ENCODE peak calls at places on chromosomes 6 and 20, in four cellular contexts. I is uterus; V is activated naive CD8-positive, alpha-beta T cell treated with anti-CD3 and anti-CD28 coated beads, Interleukin-2, amount 50 U/mL, for 16 hours; K is pancreas. M is an unnamed sample.
A peak's percentile ranks its signal among the peaks of the same experiment; 100 is the strongest.

GRCh38 chr6:122014961-122015360 is 384.5 kb upstream of the HSF2 start:
- DNase-seq in V (no peak), I (no peak), K (no peak), M (no peak)

GRCh38 chr6:16181429-16182359 is 52.8 kb downstream of the MYLIP start:
- DNase-seq in I (peak; percentile 51), K (peak; percentile 16), V (no peak), M (no peak)

GRCh38 chr6:54353975-54354374 is 45.7 kb downstream of the TINAG start:
- DNase-seq in V (no peak), I (no peak), K (no peak), M (no peak)

GRCh38 chr6:56435326-56435725 is 187.9 kb upstream of the COL21A1 start:
- DNase-seq in I (no peak), K (no peak), V (no peak), M (no peak)

GRCh38 chr6:30757261-30757935 is 13.1 kb upstream of the IER3 start:
- DNase-seq in K (no peak), I (no peak), V (no peak), M (no peak)

GRCh38 chr20:63125893-63126601 is 89.9 kb downstream of the YTHDF1 start:
- DNase-seq in V (no peak), K (no peak), I (no peak), M (no peak)

GRCh38 chr6:27474672-27475071 is 1.8 kb upstream of the ZNF184 start:
- DNase-seq in I (no peak), K (no peak), V (no peak), M (no peak)

GRCh38 chr6:155521719-155522118 is 66.1 kb upstream of the NOX3 start:
- DNase-seq in I (no peak), K (no peak), V (no peak), M (no peak)

GRCh38 chr6:97052152-97052787 is 127.7 kb downstream of the KLHL32 start:
- DNase-seq in K (no peak), V (no peak), I (no peak), M (no peak)

GRCh38 chr20:64103871-64104666 is 3.3 kb downstream of the NPBWR2 start:
- DNase-seq in V (no peak), K (no peak), I (no peak), M (no peak)

GRCh38 chr6:170129691-170130171 is 161.1 kb downstream of the DLL1 start:
- DNase-seq in V (no peak), I (peak; percentile 29), K (peak; percentile 41), M (no peak)

GRCh38 chr6:11333292-11333849 is 100.9 kb upstream of the NEDD9 start:
- DNase-seq in V (no peak), I (no peak), K (no peak), M (no peak)

GRCh38 chr20:5002077-5002413 is 735 bp upstream of the SLC23A2 start:
- DNase-seq in I (peak; percentile 18), K (peak; percentile 1), V (no peak), M (no peak)

GRCh38 chr6:74931567-74931966 is 274.3 kb downstream of the COL12A1 start:
- DNase-seq in I (no peak), V (no peak), K (no peak), M (no peak)

GRCh38 chr6:25263602-25264001 is 15.6 kb upstream of the CARMIL1 start:
- DNase-seq in K (no peak), I (no peak), V (no peak), M (no peak)

GRCh38 chr20:57251344-57251743 is 15.1 kb downstream of the BMP7 start:
- DNase-seq in I (no peak), K (no peak), V (no peak), M (no peak)

GRCh38 chr6:11384531-11385309 is 152.3 kb upstream of the NEDD9 start:
- DNase-seq in I (no peak), K (no peak), V (no peak), M (no peak)

GRCh38 chr20:44600758-44601562 is 18.6 kb downstream of the PKIG start:
- DNase-seq in V (no peak), K (no peak), I (no peak), M (no peak)

GRCh38 chr6:17941318-17941717 is 46.1 kb downstream of the KIF13A start:
- DNase-seq in K (no peak), V (no peak), I (no peak), M (no peak)

GRCh38 chr6:161130606-161131005 is 139.0 kb downstream of the MAP3K4 start:
- DNase-seq in K (no peak), V (no peak), I (no peak), M (no peak)

GRCh38 chr20:17657079-17657825 is 24.8 kb downstream of the RRBP1 start:
- DNase-seq in K (peak; percentile 57), V (no peak), I (peak; percentile 8), M (no peak)

M was measured in activated CD4-positive, CD25-positive, alpha-beta regulatory T cell treated with anti-CD3 and anti-CD28 coated beads, Interleukin-2, amount 50 U/mL, for 16 hours.